ENCODE peak calls at places on chromosomes 12 and 14, in nine cellular contexts. One of them, this sample, is unnamed.

GRCh38 chr14:52937306-52937705 is 13.5 kb downstream of the FERMT2 start:
- DNase-seq in H9: no peak
- DNase-seq in NCI-H1417: no peak
- DNase-seq in activated CD4-positive, alpha-beta T cell treated with anti-CD3 and anti-CD28 coated beads, Interleukin-2, amount 10 ng/mL, durations not matched to agents 7 days and 5 days: no peak
- DNase-seq in SHP77: no peak
- DNase-seq in EH: no peak
- DNase-seq in AG09309: no peak
- DNase-seq in OCI-M1: no peak
- DNase-seq in pancreas: no peak
- DNase-seq in this sample: no peak

GRCh38 chr14:80867798-80868197 is 73.7 kb downstream of the CEP128 start:
- DNase-seq in H9: no peak
- DNase-seq in EH: no peak
- DNase-seq in NCI-H1417: no peak
- DNase-seq in OCI-M1: no peak
- DNase-seq in SHP77: no peak
- DNase-seq in pancreas: no peak
- DNase-seq in AG09309: no peak
- DNase-seq in activated CD4-positive, alpha-beta T cell treated with anti-CD3 and anti-CD28 coated beads, Interleukin-2, amount 10 ng/mL, durations not matched to agents 7 days and 5 days: no peak
- DNase-seq in this sample: no peak

GRCh38 chr12:81976661-81977060 is 217.5 kb upstream of the PPFIA2 start:
- DNase-seq in H9: no peak
- DNase-seq in SHP77: no peak
- DNase-seq in EH: no peak
- DNase-seq in activated CD4-positive, alpha-beta T cell treated with anti-CD3 and anti-CD28 coated beads, Interleukin-2, amount 10 ng/mL, durations not matched to agents 7 days and 5 days: no peak
- DNase-seq in OCI-M1: no peak
- DNase-seq in AG09309: no peak
- DNase-seq in NCI-H1417: no peak
- DNase-seq in pancreas: no peak
- DNase-seq in this sample: no peak

GRCh38 chr14:103199141-103199540 is 75.9 kb downstream of the TNFAIP2 start:
- DNase-seq in AG09309: no peak
- DNase-seq in activated CD4-positive, alpha-beta T cell treated with anti-CD3 and anti-CD28 coated beads, Interleukin-2, amount 10 ng/mL, durations not matched to agents 7 days and 5 days: no peak
- DNase-seq in SHP77: no peak
- DNase-seq in OCI-M1: no peak
- DNase-seq in NCI-H1417: no peak
- DNase-seq in pancreas: no peak
- DNase-seq in EH: peak; percentile 71
- DNase-seq in H9: no peak
- DNase-seq in this sample: peak; percentile 80

GRCh38 chr14:101775756-101776292 is 14.3 kb downstream of the PPP2R5C start:
- DNase-seq in H9: no peak
- DNase-seq in AG09309: no peak
- DNase-seq in EH: no peak
- DNase-seq in OCI-M1: no peak
- DNase-seq in activated CD4-positive, alpha-beta T cell treated with anti-CD3 and anti-CD28 coated beads, Interleukin-2, amount 10 ng/mL, durations not matched to agents 7 days and 5 days: no peak
- DNase-seq in pancreas: no peak
- DNase-seq in NCI-H1417: no peak
- DNase-seq in SHP77: no peak
- DNase-seq in this sample: no peak

GRCh38 chr12:85626782-85627171 is 209.4 kb downstream of the RASSF9 start:
- DNase-seq in SHP77: no peak
- DNase-seq in OCI-M1: no peak
- DNase-seq in NCI-H1417: no peak
- DNase-seq in H9: no peak
- DNase-seq in pancreas: no peak
- DNase-seq in EH: no peak
- DNase-seq in AG09309: no peak
- DNase-seq in activated CD4-positive, alpha-beta T cell treated with anti-CD3 and anti-CD28 coated beads, Interleukin-2, amount 10 ng/mL, durations not matched to agents 7 days and 5 days: no peak
- DNase-seq in this sample: no peak

GRCh38 chr12:7059780-7060179 is 738 bp upstream of the C1S start:
- DNase-seq in SHP77: no peak
- DNase-seq in EH: no peak
- DNase-seq in activated CD4-positive, alpha-beta T cell treated with anti-CD3 and anti-CD28 coated beads, Interleukin-2, amount 10 ng/mL, durations not matched to agents 7 days and 5 days: no peak
- DNase-seq in pancreas: no peak
- DNase-seq in H9: no peak
- DNase-seq in AG09309: no peak
- DNase-seq in NCI-H1417: no peak
- DNase-seq in OCI-M1: no peak
- DNase-seq in this sample: no peak

GRCh38 chr12:130097798-130098255 is 64.4 kb upstream of the FZD10 start:
- DNase-seq in SHP77: no peak
- DNase-seq in AG09309: no peak
- DNase-seq in H9: no peak
- DNase-seq in activated CD4-positive, alpha-beta T cell treated with anti-CD3 and anti-CD28 coated beads, Interleukin-2, amount 10 ng/mL, durations not matched to agents 7 days and 5 days: no peak
- DNase-seq in OCI-M1: no peak
- DNase-seq in NCI-H1417: peak; percentile 32
- DNase-seq in pancreas: no peak
- DNase-seq in EH: no peak
- DNase-seq in this sample: no peak

GRCh38 chr12:40917561-40917960 is 225.3 kb downstream of the CNTN1 start:
- DNase-seq in AG09309: no peak
- DNase-seq in EH: no peak
- DNase-seq in SHP77: no peak
- DNase-seq in pancreas: no peak
- DNase-seq in activated CD4-positive, alpha-beta T cell treated with anti-CD3 and anti-CD28 coated beads, Interleukin-2, amount 10 ng/mL, durations not matched to agents 7 days and 5 days: no peak
- DNase-seq in OCI-M1: no peak
- DNase-seq in H9: no peak
- DNase-seq in NCI-H1417: no peak
- DNase-seq in this sample: no peak

GRCh38 chr12:6532051-6532926 is 2.0 kb upstream of the GAPDH start:
- DNase-seq in AG09309: peak; percentile 92
- DNase-seq in pancreas: no peak
- DNase-seq in OCI-M1: peak; percentile 96
- DNase-seq in NCI-H1417: peak; percentile 84
- DNase-seq in activated CD4-positive, alpha-beta T cell treated with anti-CD3 and anti-CD28 coated beads, Interleukin-2, amount 10 ng/mL, durations not matched to agents 7 days and 5 days: peak; percentile 89
- DNase-seq in H9: peak; percentile 90
- DNase-seq in EH: peak; percentile 100
- DNase-seq in SHP77: no peak
- DNase-seq in this sample: peak; percentile 93

GRCh38 chr14:35897616-35898111 is 71.5 kb downstream of the BRMS1L start:
- DNase-seq in H9: peak; percentile 56
- DNase-seq in AG09309: no peak
- DNase-seq in pancreas: no peak
- DNase-seq in SHP77: peak; percentile 49
- DNase-seq in NCI-H1417: peak; percentile 26
- DNase-seq in activated CD4-positive, alpha-beta T cell treated with anti-CD3 and anti-CD28 coated beads, Interleukin-2, amount 10 ng/mL, durations not matched to agents 7 days and 5 days: no peak
- DNase-seq in OCI-M1: no peak
- DNase-seq in EH: no peak
- DNase-seq in this sample: no peak

GRCh38 chr12:120669055-120669828 is 17.7 kb upstream of the MLEC start:
- DNase-seq in NCI-H1417: no peak
- DNase-seq in H9: peak; percentile 63
- DNase-seq in activated CD4-positive, alpha-beta T cell treated with anti-CD3 and anti-CD28 coated beads, Interleukin-2, amount 10 ng/mL, durations not matched to agents 7 days and 5 days: no peak
- DNase-seq in pancreas: peak; percentile 30
- DNase-seq in SHP77: no peak
- DNase-seq in OCI-M1: no peak
- DNase-seq in EH: peak; percentile 36
- DNase-seq in AG09309: no peak
- DNase-seq in this sample: no peak

This sample was measured in HS-5.